ENCODE peak calls at places on chromosomes 6 and 20, in seven cellular contexts. W is HL-60, L is left lung, T is Peyer's patch, I is suprapubic skin, D is fibroblast of lung, M is progenitor cell of endocrine pancreas. E is an unnamed sample.

GRCh38 chr20:18224968-18225568 is 63.3 kb upstream of the ZNF133 start:
- DNase-seq in W (no peak), L (no peak), T (no peak), I (no peak), D (peak; percentile 74), M (no peak), E (no peak)

GRCh38 chr20:7196481-7196880 is 429.0 kb downstream of the BMP2 start:
- DNase-seq in W (no peak), L (no peak), T (no peak), I (no peak), D (no peak), M (no peak), E (no peak)

GRCh38 chr6:125302840-125303511 is 1.2 kb upstream of the HDDC2 start:
- DNase-seq in W (no peak), L (no peak), T (no peak), I (no peak), D (no peak), M (no peak), E (no peak)

GRCh38 chr6:150143521-150144293 is 863 bp downstream of the PPP1R14C start:
- DNase-seq in W (no peak), L (peak; percentile 81), T (no peak), I (no peak), D (no peak), M (peak; percentile 18), E (no peak)

GRCh38 chr20:58709703-58710039 is 17.1 kb downstream of the NPEPL1 start:
- DNase-seq in W (no peak), L (no peak), T (no peak), I (peak; percentile 33), D (no peak), M (no peak), E (no peak)

GRCh38 chr6:110537208-110538123 is 61.1 kb upstream of the SLC22A16 start:
- DNase-seq in W (no peak), L (no peak), T (no peak), I (no peak), D (peak; percentile 96), M (no peak), E (no peak)

GRCh38 chr20:46894971-46895905 is 595 bp downstream of the EYA2 start:
- DNase-seq in W (no peak), L (peak; percentile 72), T (no peak), I (no peak), D (peak; percentile 19), M (peak; percentile 15), E (no peak)

GRCh38 chr6:144585217-144585814 is 300.2 kb downstream of the UTRN start:
- DNase-seq in W (peak; percentile 14), L (no peak), T (no peak), I (no peak), D (peak; percentile 71), M (peak; percentile 10), E (no peak)

DNA sequence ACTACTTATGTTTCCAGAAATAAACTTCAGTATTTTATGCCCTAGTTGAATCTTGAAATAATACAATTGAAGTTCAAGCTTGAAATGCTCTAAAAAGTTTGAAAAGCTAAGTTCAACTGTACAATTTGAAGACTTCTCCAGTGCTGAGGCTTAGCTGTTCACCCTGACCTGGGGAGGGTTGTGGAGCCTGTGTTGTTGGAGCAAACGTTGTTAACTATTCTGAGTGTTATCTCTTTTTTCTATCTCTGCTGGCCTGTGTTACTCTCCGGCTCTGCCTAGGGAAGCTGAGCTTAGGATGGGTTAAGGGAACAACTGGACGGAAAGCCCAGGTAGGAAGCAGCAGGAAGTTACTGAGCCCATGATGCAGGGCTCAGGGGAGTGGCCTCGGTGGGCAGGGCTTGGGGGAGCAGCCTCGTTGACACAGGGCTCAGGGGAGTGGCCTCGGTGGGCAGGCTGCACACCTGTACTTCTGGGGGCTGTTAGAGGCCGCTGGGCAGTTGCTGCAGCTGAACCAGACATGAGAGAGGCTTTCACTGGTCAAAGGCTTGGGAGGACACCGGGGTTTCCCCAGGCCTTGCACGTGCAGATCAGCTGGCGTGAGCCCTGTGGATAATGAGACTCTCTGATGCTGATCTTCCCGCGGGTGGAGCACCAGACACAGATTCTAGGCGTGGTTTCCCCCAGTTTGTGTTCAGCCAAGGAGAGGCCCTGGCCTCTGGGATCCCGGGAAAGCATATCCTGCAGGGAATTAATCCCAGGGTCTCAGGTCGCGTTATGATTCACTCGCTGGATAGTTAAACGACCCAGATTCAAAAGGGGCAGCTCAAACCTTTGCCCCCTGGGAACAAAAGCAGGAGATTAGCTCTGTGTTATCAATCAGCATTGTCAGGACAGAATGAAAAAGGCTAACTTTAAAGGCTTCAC is 58.9 kb downstream of the ERMARD start:
- DNase-seq in W (no peak), L (peak; percentile 58), T (peak; percentile 48), I (no peak), D (no peak), M (peak; percentile 62), E (no peak)
- TF ChIP-seq CTCF in W (no peak), L (no peak), T (no peak), I (no peak), D (no peak), M (no peak), E (no peak)

DNA sequence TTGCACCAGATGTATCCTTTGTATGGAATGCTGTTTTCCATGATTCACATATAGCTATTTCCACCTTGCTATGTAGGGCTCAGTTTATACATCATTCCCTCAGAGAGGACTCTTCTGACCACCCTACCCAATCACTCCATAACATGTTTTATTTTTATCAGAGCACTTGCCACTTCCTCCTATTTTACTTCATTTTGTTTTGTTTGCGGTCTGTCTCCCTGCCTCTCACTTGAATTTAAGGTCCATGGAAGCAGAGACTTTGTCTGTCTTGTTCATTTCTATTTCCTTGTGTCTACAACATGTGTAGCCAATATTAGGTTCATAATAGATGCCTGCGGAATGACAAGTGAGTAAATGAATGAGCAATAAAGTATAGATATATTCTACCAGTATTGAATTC is 267.0 kb upstream of the CITED2 start:
- DNase-seq in W (peak; percentile 39), L (no peak), T (no peak), I (no peak), D (no peak), M (no peak), E (no peak)
- TF ChIP-seq CTCF in W (no peak), L (no peak), T (no peak), I (no peak), D (no peak), M (no peak), E (no peak)

GRCh38 chr20:41869261-41869660 is 251.1 kb upstream of the CHD6 start:
- DNase-seq in W (no peak), L (no peak), T (no peak), I (no peak), D (no peak), M (no peak), E (no peak)
- TF ChIP-seq CTCF in W (no peak), L (no peak), T (no peak), I (no peak), D (no peak), M (no peak), E (no peak)

GRCh38 chr6:36914227-36914794 is 28.6 kb downstream of the C6orf89 start:
- DNase-seq in W (no peak), L (no peak), T (peak; percentile 88), I (no peak), D (peak; percentile 34), M (no peak), E (no peak)
- TF ChIP-seq CTCF in W (no peak), L (no peak), T (no peak), I (peak; percentile 11), D (peak; percentile 45), M (peak; percentile 13), E (no peak)

GRCh38 chr6:107794771-107795170 is 29.3 kb downstream of the SCML4 start:
- DNase-seq in W (no peak), L (no peak), T (no peak), I (no peak), D (no peak), M (no peak), E (no peak)

GRCh38 chr6:107803957-107804356 is 20.2 kb downstream of the SCML4 start:
- DNase-seq in W (no peak), L (no peak), T (no peak), I (no peak), D (no peak), M (no peak), E (no peak)

GRCh38 chr6:107805504-107805903 is 18.6 kb downstream of the SCML4 start:
- DNase-seq in W (no peak), L (no peak), T (no peak), I (no peak), D (no peak), M (no peak), E (no peak)

GRCh38 chr6:107801195-107801594 is 22.9 kb downstream of the SCML4 start:
- DNase-seq in W (no peak), L (no peak), T (no peak), I (no peak), D (no peak), M (no peak), E (no peak)

DNA sequence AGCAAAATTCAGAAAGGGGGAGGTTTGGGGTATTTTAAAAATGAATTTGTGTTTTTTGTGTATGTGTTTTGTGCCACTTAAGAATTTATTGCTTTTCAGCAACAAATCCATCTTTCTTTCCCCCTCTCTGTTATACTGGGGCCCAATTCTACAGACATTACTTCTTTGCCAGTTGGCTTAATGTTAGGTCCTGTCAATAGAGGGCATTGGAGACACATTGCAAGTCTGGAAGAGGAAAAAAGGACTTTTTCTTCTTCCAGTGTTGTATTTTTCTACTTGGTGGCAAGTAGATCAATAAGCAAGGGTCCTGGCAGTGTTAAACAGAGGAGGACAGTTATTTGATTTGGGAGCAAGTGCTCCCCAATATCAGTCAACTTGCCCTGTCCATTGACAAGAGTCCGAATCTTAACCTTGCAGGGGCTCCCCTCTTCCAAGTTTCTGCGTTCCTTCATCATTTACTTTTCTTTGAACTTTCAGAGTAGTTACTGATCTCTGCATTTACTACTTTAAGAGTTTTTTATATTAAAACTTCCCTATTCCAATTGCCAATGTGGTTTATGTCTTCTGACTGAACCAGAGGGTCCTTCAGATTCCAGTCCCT is 23.4 kb downstream of the SCML4 start:
- DNase-seq in W (no peak), L (no peak), T (no peak), I (no peak), D (peak; percentile 11), M (no peak), E (no peak)
- TF ChIP-seq CTCF in W (no peak), L (no peak), T (no peak), I (no peak), D (peak; percentile 10), M (peak; percentile 42), E (no peak)

GRCh38 chr6:73262701-73263569 is at the start of gene KHDC1:
- DNase-seq in W (peak; percentile 30), L (peak; percentile 85), T (peak; percentile 77), I (no peak), D (peak; percentile 49), M (peak; percentile 53), E (no peak)
- TF ChIP-seq CTCF in W (no peak), L (no peak), T (no peak), I (no peak), D (peak; percentile 13), M (no peak), E (no peak)

DNA sequence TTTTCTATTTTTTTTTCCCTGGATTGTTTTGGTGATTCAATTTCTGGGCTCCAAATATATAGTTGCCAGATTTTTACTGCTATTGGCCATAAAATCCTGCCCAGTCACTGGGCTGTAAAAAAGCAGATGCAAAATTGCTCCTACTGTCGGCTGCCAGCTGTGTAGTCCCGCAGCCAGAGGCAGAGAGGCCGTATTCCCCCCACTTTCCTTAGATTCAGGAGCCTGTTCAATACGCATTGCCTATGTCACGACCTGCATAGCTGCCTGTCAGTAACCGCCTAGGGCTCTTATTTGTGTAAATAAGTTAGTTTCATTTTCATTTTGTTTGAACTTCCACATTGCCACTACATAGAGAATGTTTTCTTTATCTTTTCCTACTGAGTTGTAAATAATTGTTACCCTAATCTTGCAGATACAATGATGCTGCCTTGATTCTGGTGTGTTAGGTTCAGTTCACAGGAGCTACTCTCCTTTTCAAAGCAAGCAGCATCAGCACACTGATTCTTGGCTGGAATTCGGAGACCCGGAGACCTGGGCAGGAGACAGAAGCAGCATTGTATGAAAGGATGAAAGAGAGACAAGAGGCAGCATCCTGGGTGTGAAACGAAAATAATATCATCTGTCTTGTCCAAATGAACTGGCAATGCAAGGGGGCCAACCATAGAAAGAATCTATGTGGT is 46.0 kb upstream of the UST start:
- DNase-seq in W (no peak), L (no peak), T (no peak), I (no peak), D (peak; percentile 60), M (no peak), E (no peak)
- TF ChIP-seq CTCF in W (no peak), L (no peak), T (no peak), I (no peak), D (peak; percentile 3), M (no peak), E (no peak)